ENCODE peak calls at places on chromosomes 5 and 9, in seven cellular contexts. S, N, C, J, E, T and P are unnamed samples.

GRCh38 chr5:132825165-132825823 is 5.2 kb downstream of the SHROOM1 start:
- DNase-seq in S (no peak), N (no peak), C (no peak), J (no peak), E (no peak), T (no peak), P (no peak)

GRCh38 chr5:76737846-76738245 is 21.9 kb downstream of the F2R start:
- DNase-seq in S (peak; percentile 44), N (no peak), C (peak; percentile 53), J (no peak), E (no peak), T (no peak), P (no peak)

GRCh38 chr9:132673355-132673754 is 3.1 kb downstream of the GTF3C4 start:
- DNase-seq in S (peak; percentile 28), N (peak; percentile 37), C (peak; percentile 76), J (no peak), E (peak; percentile 66), T (no peak), P (peak; percentile 73)

GRCh38 chr5:41432481-41433253 is 77.7 kb downstream of the PLCXD3 start:
- DNase-seq in S (no peak), N (no peak), C (no peak), J (no peak), E (no peak), T (no peak), P (no peak)

GRCh38 chr9:119086590-119086989 is 282.6 kb downstream of the BRINP1 start:
- DNase-seq in S (no peak), N (no peak), C (no peak), J (no peak), E (no peak), T (no peak), P (no peak)

GRCh38 chr9:106916491-106917235 is 53.7 kb downstream of the ZNF462 start:
- DNase-seq in S (peak; percentile 97), N (peak; percentile 69), C (peak; percentile 96), J (no peak), E (peak; percentile 80), T (peak; percentile 80), P (peak; percentile 92)

GRCh38 chr5:168532471-168532870 is 3.4 kb downstream of the FBLL1 start:
- DNase-seq in S (no peak), N (no peak), C (no peak), J (no peak), E (no peak), T (no peak), P (no peak)

GRCh38 chr9:74379718-74380117 is 117.4 kb upstream of the RORB start:
- DNase-seq in S (peak; percentile 21), N (no peak), C (peak; percentile 3), J (no peak), E (peak; percentile 19), T (peak; percentile 2), P (peak; percentile 50)

GRCh38 chr5:96876292-96876850 is at the start of gene ERAP2:
- DNase-seq in S (peak; percentile 65), N (no peak), C (peak; percentile 66), J (no peak), E (peak; percentile 61), T (no peak), P (peak; percentile 67)

GRCh38 chr5:100634937-100635336 is 99.8 kb downstream of the FAM174A start:
- DNase-seq in S (peak; percentile 5), N (no peak), C (peak; percentile 41), J (no peak), E (peak; percentile 21), T (no peak), P (no peak)

GRCh38 chr5:119016125-119016774 is 27.9 kb upstream of the DTWD2 start:
- DNase-seq in S (no peak), N (no peak), C (no peak), J (no peak), E (no peak), T (no peak), P (no peak)

GRCh38 chr5:138334867-138335447 is 3.1 kb upstream of the FAM53C start:
- DNase-seq in S (peak; percentile 72), N (no peak), C (peak; percentile 63), J (no peak), E (peak; percentile 27), T (no peak), P (peak; percentile 31)

GRCh38 chr5:142143878-142144277 is 35.3 kb downstream of the NDFIP1 start:
- DNase-seq in S (peak; percentile 39), N (peak; percentile 21), C (peak; percentile 68), J (no peak), E (peak; percentile 63), T (peak; percentile 32), P (peak; percentile 54)

GRCh38 chr9:128899566-128900322 is 17.8 kb downstream of the LRRC8A start:
- DNase-seq in S (peak; percentile 44), N (no peak), C (peak; percentile 37), J (no peak), E (no peak), T (no peak), P (peak; percentile 33)

GRCh38 chr5:150358261-150359095 is 981 bp downstream of the TCOF1 start:
- DNase-seq in S (peak; percentile 31), N (no peak), C (peak; percentile 28), J (no peak), E (peak; percentile 20), T (peak; percentile 7), P (peak; percentile 8)

GRCh38 chr5:101976933-101977332 is 319.2 kb downstream of the SLCO4C1 start:
- DNase-seq in S (no peak), N (no peak), C (no peak), J (no peak), E (no peak), T (no peak), P (no peak)

GRCh38 chr5:7066471-7067235 is 329.3 kb upstream of the ADCY2 start:
- DNase-seq in S (no peak), N (no peak), C (no peak), J (no peak), E (no peak), T (no peak), P (no peak)

GRCh38 chr9:98808411-98808815 is 943 bp downstream of the GALNT12 start:
- DNase-seq in S (no peak), N (no peak), C (no peak), J (no peak), E (no peak), T (no peak), P (no peak)

GRCh38 chr5:137164961-137165360 is 334.2 kb downstream of the SPOCK1 start:
- DNase-seq in S (peak; percentile 68), N (no peak), C (no peak), J (no peak), E (no peak), T (no peak), P (no peak)

GRCh38 chr5:160235731-160236130 is 6.4 kb downstream of the FABP6 start:
- DNase-seq in S (no peak), N (no peak), C (no peak), J (no peak), E (no peak), T (no peak), P (no peak)

GRCh38 chr5:10452768-10453331 is 11.2 kb downstream of the ROPN1L start:
- DNase-seq in S (peak; percentile 89), N (peak; percentile 97), C (peak; percentile 93), J (no peak), E (peak; percentile 93), T (peak; percentile 70), P (peak; percentile 88)

GRCh38 chr5:151632524-151632923 is 41.4 kb upstream of the FAT2 start:
- DNase-seq in S (no peak), N (no peak), C (no peak), J (no peak), E (no peak), T (no peak), P (no peak)